ENCODE peak calls at places on chromosome 17, in seven cellular contexts. One of them, this sample, is unnamed. For H3K27me3, the result is how much of the 10 kb centered on the place peaks cover.

GRCh38 chr17:58007781-58008706 is 998 bp upstream of the SRSF1 start:
- DNase-seq in AG04450: no peak
- DNase-seq in thoracic aorta: no peak
- DNase-seq in RWPE2: no peak
- DNase-seq in psoas muscle: no peak
- DNase-seq in IMR-90: no peak
- DNase-seq in testis: no peak
- DNase-seq in this sample: no peak

GRCh38 chr17:38361700-38362465 is 10.2 kb downstream of the SOCS7 start:
- DNase-seq in IMR-90: no peak
- DNase-seq in AG04450: no peak
- DNase-seq in testis: no peak
- DNase-seq in RWPE2: no peak
- DNase-seq in thoracic aorta: no peak
- DNase-seq in psoas muscle: no peak
- DNase-seq in this sample: no peak

GRCh38 chr17:79529661-79530081 is 81.2 kb downstream of the RBFOX3 start:
- DNase-seq in thoracic aorta: no peak
- DNase-seq in RWPE2: no peak
- DNase-seq in AG04450: no peak
- DNase-seq in testis: no peak
- DNase-seq in psoas muscle: peak
- DNase-seq in IMR-90: no peak
- DNase-seq in this sample: no peak

GRCh38 chr17:57109393-57110151 is 24.5 kb downstream of the AKAP1 start:
- DNase-seq in testis: no peak
- DNase-seq in psoas muscle: peak
- DNase-seq in AG04450: no peak
- DNase-seq in IMR-90: peak
- DNase-seq in RWPE2: no peak
- DNase-seq in thoracic aorta: no peak
- DNase-seq in this sample: no peak

GRCh38 chr17:50213026-50214015 is 11.9 kb upstream of the COL1A1 start:
- DNase-seq in RWPE2: peak
- DNase-seq in testis: no peak
- DNase-seq in psoas muscle: no peak
- DNase-seq in thoracic aorta: no peak
- DNase-seq in AG04450: no peak
- DNase-seq in IMR-90: peak
- DNase-seq in this sample: no peak

GRCh38 chr17:11039342-11039741 is 201.5 kb upstream of the PIRT start:
- DNase-seq in AG04450: no peak
- DNase-seq in IMR-90: no peak
- DNase-seq in psoas muscle: no peak
- DNase-seq in testis: no peak
- DNase-seq in thoracic aorta: no peak
- DNase-seq in RWPE2: no peak
- DNase-seq in this sample: no peak

GRCh38 chr17:61478026-61478789 is 26.0 kb downstream of the TBX4 start:
- DNase-seq in psoas muscle: no peak
- DNase-seq in thoracic aorta: no peak
- DNase-seq in AG04450: no peak
- DNase-seq in IMR-90: peak
- DNase-seq in RWPE2: no peak
- DNase-seq in testis: no peak
- DNase-seq in this sample: no peak

GRCh38 chr17:49567871-49568694 is 7.6 kb upstream of the NXPH3 start:
- DNase-seq in testis: peak
- DNase-seq in psoas muscle: peak
- DNase-seq in IMR-90: peak
- DNase-seq in RWPE2: peak
- DNase-seq in thoracic aorta: peak
- DNase-seq in AG04450: peak
- DNase-seq in this sample: no peak

GRCh38 chr17:57352658-57353057 is 96.3 kb downstream of the MSI2 start:
- DNase-seq in AG04450: no peak
- DNase-seq in thoracic aorta: no peak
- DNase-seq in IMR-90: no peak
- DNase-seq in testis: no peak
- DNase-seq in psoas muscle: no peak
- DNase-seq in RWPE2: no peak
- DNase-seq in this sample: no peak

GRCh38 chr17:55830699-55831098 is 79.8 kb downstream of the PCTP start:
- DNase-seq in testis: no peak
- DNase-seq in IMR-90: no peak
- DNase-seq in psoas muscle: no peak
- DNase-seq in RWPE2: no peak
- DNase-seq in AG04450: no peak
- DNase-seq in thoracic aorta: no peak
- DNase-seq in this sample: no peak

GRCh38 chr17:75153854-75154194 is 488 bp downstream of the JPT1 start:
- DNase-seq in IMR-90: no peak
- DNase-seq in AG04450: no peak
- DNase-seq in thoracic aorta: no peak
- DNase-seq in psoas muscle: peak
- DNase-seq in RWPE2: peak
- DNase-seq in testis: peak
- DNase-seq in this sample: no peak

GRCh38 chr17:59175076-59175475 is 19.5 kb downstream of the PRR11 start:
- DNase-seq in psoas muscle: no peak
- DNase-seq in RWPE2: no peak
- DNase-seq in thoracic aorta: no peak
- DNase-seq in IMR-90: no peak
- DNase-seq in testis: no peak
- DNase-seq in AG04450: no peak
- DNase-seq in this sample: no peak

GRCh38 chr17:44137891-44138709 is 3.6 kb upstream of the HROB start:
- DNase-seq in psoas muscle: peak
- DNase-seq in RWPE2: peak
- DNase-seq in thoracic aorta: peak
- DNase-seq in IMR-90: peak
- DNase-seq in testis: peak
- DNase-seq in AG04450: peak
- DNase-seq in this sample: peak

GRCh38 chr17:59830007-59830630 is 62.6 kb downstream of the TUBD1 start:
- DNase-seq in psoas muscle: peak
- DNase-seq in AG04450: no peak
- DNase-seq in IMR-90: peak
- DNase-seq in RWPE2: no peak
- DNase-seq in testis: no peak
- DNase-seq in thoracic aorta: no peak
- DNase-seq in this sample: no peak

GRCh38 chr17:63381101-63381729 is 64.9 kb downstream of the CYB561 start:
- DNase-seq in IMR-90: peak
- DNase-seq in testis: no peak
- DNase-seq in RWPE2: no peak
- DNase-seq in AG04450: peak
- DNase-seq in psoas muscle: no peak
- DNase-seq in thoracic aorta: no peak
- DNase-seq in this sample: peak

GRCh38 chr17:61058066-61058465 is 341.6 kb upstream of the TBX2 start:
- DNase-seq in thoracic aorta: no peak
- DNase-seq in psoas muscle: no peak
- DNase-seq in AG04450: no peak
- DNase-seq in IMR-90: no peak
- DNase-seq in RWPE2: no peak
- DNase-seq in testis: no peak
- DNase-seq in this sample: no peak

GRCh38 chr17:72432143-72432604 is 311.4 kb downstream of the SOX9 start:
- DNase-seq in testis: peak
- DNase-seq in thoracic aorta: no peak
- DNase-seq in psoas muscle: no peak
- DNase-seq in RWPE2: no peak
- DNase-seq in IMR-90: peak
- DNase-seq in AG04450: peak
- DNase-seq in this sample: no peak

GRCh38 chr17:39927928-39928867 is 666 bp downstream of the LRRC3C start:
- DNase-seq in IMR-90: no peak
- DNase-seq in thoracic aorta: no peak
- DNase-seq in psoas muscle: peak
- DNase-seq in testis: peak
- DNase-seq in AG04450: no peak
- DNase-seq in RWPE2: no peak
- DNase-seq in this sample: no peak

GRCh38 chr17:57879437-57880085 is 29.7 kb upstream of the MRPS23 start:
- DNase-seq in AG04450: no peak
- DNase-seq in IMR-90: no peak
- DNase-seq in psoas muscle: peak
- DNase-seq in RWPE2: no peak
- DNase-seq in thoracic aorta: no peak
- DNase-seq in testis: no peak
- DNase-seq in this sample: no peak

GRCh38 chr17:15262291-15263205 is 2.6 kb downstream of the PMP22 start:
- DNase-seq in thoracic aorta: peak
- DNase-seq in psoas muscle: peak
- DNase-seq in IMR-90: peak
- DNase-seq in testis: peak
- DNase-seq in AG04450: peak
- DNase-seq in RWPE2: no peak
- DNase-seq in this sample: peak

GRCh38 chr17:44102845-44103622 is 20.4 kb downstream of the HDAC5 start:
- DNase-seq in testis: no peak
- DNase-seq in IMR-90: no peak
- DNase-seq in AG04450: no peak
- DNase-seq in psoas muscle: peak
- DNase-seq in thoracic aorta: no peak
- DNase-seq in RWPE2: no peak
- DNase-seq in this sample: no peak

GRCh38 chr17:45040459-45040858 is 11.0 kb downstream of the DCAKD start:
- DNase-seq in IMR-90: no peak
- DNase-seq in testis: no peak
- DNase-seq in thoracic aorta: no peak
- DNase-seq in AG04450: no peak
- DNase-seq in psoas muscle: peak
- DNase-seq in RWPE2: no peak
- DNase-seq in this sample: no peak

GRCh38 chr17:50295021-50295420 is 20.8 kb downstream of the TMEM92 start:
- DNase-seq in testis: no peak
- DNase-seq in AG04450: no peak
- DNase-seq in IMR-90: no peak
- DNase-seq in RWPE2: no peak
- DNase-seq in thoracic aorta: no peak
- DNase-seq in psoas muscle: no peak
- DNase-seq in this sample: no peak

GRCh38 chr17:8964801-8965393 is 610 bp downstream of the PIK3R5 start:
- DNase-seq in AG04450: no peak
- DNase-seq in IMR-90: no peak
- DNase-seq in thoracic aorta: no peak
- DNase-seq in testis: no peak
- DNase-seq in RWPE2: no peak
- DNase-seq in psoas muscle: no peak
- DNase-seq in this sample: no peak

GRCh38 chr17:76793775-76794174 is 55.9 kb downstream of the MFSD11 start:
- DNase-seq in thoracic aorta: no peak
- DNase-seq in IMR-90: peak
- DNase-seq in psoas muscle: no peak
- DNase-seq in testis: no peak
- DNase-seq in AG04450: no peak
- DNase-seq in RWPE2: no peak
- DNase-seq in this sample: no peak
- TF ChIP-seq CTCF in thoracic aorta: no peak
- TF ChIP-seq CTCF in IMR-90: peak
- TF ChIP-seq CTCF in psoas muscle: no peak
- TF ChIP-seq CTCF in testis: no peak
- TF ChIP-seq CTCF in AG04450: peak
- TF ChIP-seq CTCF in RWPE2: peak
- TF ChIP-seq CTCF in this sample: peak

GRCh38 chr17:77375917-77376651 is 235.3 kb downstream of the SEC14L1 start:
- DNase-seq in RWPE2: no peak
- DNase-seq in psoas muscle: no peak
- DNase-seq in testis: peak
- DNase-seq in AG04450: peak
- DNase-seq in thoracic aorta: no peak
- DNase-seq in IMR-90: peak
- DNase-seq in this sample: no peak
- H3K4me3 ChIP-seq in RWPE2: no peak
- H3K4me3 ChIP-seq in psoas muscle: peak
- H3K4me3 ChIP-seq in testis: no peak
- H3K4me3 ChIP-seq in AG04450: peak
- H3K4me3 ChIP-seq in thoracic aorta: peak
- H3K4me3 ChIP-seq in IMR-90: peak
- H3K4me3 ChIP-seq in this sample: peak

GRCh38 chr17:16314189-16314588 is 39.1 kb downstream of the CENPV start:
- DNase-seq in IMR-90: peak
- DNase-seq in testis: no peak
- DNase-seq in thoracic aorta: no peak
- DNase-seq in psoas muscle: no peak
- DNase-seq in AG04450: no peak
- DNase-seq in RWPE2: no peak
- DNase-seq in this sample: no peak

GRCh38 chr17:16314859-16315258 is 38.4 kb downstream of the CENPV start:
- DNase-seq in psoas muscle: no peak
- DNase-seq in AG04450: no peak
- DNase-seq in thoracic aorta: no peak
- DNase-seq in IMR-90: no peak
- DNase-seq in RWPE2: no peak
- DNase-seq in testis: no peak
- DNase-seq in this sample: no peak

DNA sequence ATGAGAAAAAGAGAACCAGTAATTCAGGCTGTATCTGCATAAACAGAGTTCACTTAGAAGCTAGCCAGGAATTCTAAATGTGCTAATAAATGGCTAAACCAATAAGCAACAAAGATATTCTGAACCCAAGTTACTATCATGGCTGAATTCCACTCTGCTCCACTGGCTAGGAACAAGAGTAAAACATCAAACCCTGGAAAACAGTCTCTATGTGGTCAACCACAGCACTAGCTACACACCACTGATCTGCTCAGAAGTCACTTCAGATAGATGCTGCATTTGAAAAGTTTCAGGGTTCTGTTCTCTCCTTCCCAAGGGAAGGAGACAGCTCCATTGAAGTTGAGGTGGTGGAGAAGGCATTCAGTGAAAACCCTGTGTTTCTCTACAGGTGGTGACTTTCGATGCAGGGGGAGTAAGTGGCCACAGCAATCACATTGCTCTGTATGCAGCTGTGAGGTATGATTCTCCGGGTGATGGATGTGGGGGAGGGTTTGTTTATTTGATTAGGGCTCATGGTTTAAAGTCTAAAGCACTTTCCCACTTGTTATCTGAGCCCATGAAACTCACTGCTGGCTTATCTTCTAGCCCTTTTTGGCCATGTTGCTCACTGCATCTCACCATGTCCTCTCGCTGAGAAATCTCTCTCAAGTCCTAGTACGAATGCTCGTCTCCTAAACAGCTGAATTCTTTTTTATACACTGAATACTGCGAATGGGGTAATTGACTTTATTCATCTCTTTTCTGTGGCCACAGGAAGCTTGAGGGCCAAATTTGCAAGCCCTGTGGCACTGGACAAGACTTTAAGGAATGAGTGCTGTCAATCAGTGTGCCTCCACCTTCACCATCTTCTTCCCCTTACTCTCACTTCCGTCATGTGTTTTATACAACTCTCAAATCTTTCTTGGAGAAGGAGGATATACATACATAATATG is 39.8 kb downstream of the CENPV start:
- DNase-seq in psoas muscle: no peak
- DNase-seq in IMR-90: peak
- DNase-seq in testis: no peak
- DNase-seq in thoracic aorta: no peak
- DNase-seq in AG04450: peak
- DNase-seq in RWPE2: no peak
- DNase-seq in this sample: no peak
- H3K27me3 ChIP-seq in psoas muscle: under half
- H3K27me3 ChIP-seq in IMR-90: under half
- H3K27me3 ChIP-seq in testis: under half
- H3K27me3 ChIP-seq in thoracic aorta: under half
- H3K27me3 ChIP-seq in AG04450: under half
- H3K27me3 ChIP-seq in RWPE2: under half
- H3K27me3 ChIP-seq in this sample: under half

GRCh38 chr17:27233783-27234182 is 60.1 kb upstream of the WSB1 start:
- DNase-seq in thoracic aorta: no peak
- DNase-seq in testis: no peak
- DNase-seq in AG04450: no peak
- DNase-seq in RWPE2: no peak
- DNase-seq in IMR-90: no peak
- DNase-seq in psoas muscle: no peak
- DNase-seq in this sample: no peak
- TF ChIP-seq CTCF in thoracic aorta: no peak
- TF ChIP-seq CTCF in testis: no peak
- TF ChIP-seq CTCF in AG04450: no peak
- TF ChIP-seq CTCF in RWPE2: no peak
- TF ChIP-seq CTCF in IMR-90: no peak
- TF ChIP-seq CTCF in psoas muscle: no peak
- TF ChIP-seq CTCF in this sample: no peak

This sample was measured in BJ.